ENCODE peak calls at places on chromosomes 12 and 14, in eight cellular contexts. K, O, G, V, F, R, Q and C are unnamed samples.

GRCh38 chr12:57707250-57707649 is 13.3 kb downstream of the OS9 start:
- DNase-seq in K (no peak), O (no peak), G (no peak), V (no peak), F (no peak), R (no peak), Q (no peak), C (no peak)

GRCh38 chr14:80787876-80788275 is 153.7 kb downstream of the CEP128 start:
- DNase-seq in K (no peak), O (no peak), G (no peak), V (no peak), F (no peak), R (no peak), Q (no peak), C (no peak)

GRCh38 chr12:109710747-109711595 is 2.7 kb upstream of the FAM222A start:
- DNase-seq in K (no peak), O (no peak), G (no peak), V (peak; percentile 74), F (no peak), R (no peak), Q (no peak), C (no peak)

GRCh38 chr12:4562034-4562657 is at the start of gene DYRK4:
- DNase-seq in K (peak; percentile 80), O (no peak), G (no peak), V (peak; percentile 65), F (peak; percentile 86), R (no peak), Q (peak; percentile 86), C (no peak)

GRCh38 chr12:46963977-46964376 is 115.4 kb upstream of the PCED1B start:
- DNase-seq in K (no peak), O (no peak), G (no peak), V (no peak), F (no peak), R (no peak), Q (no peak), C (no peak)

GRCh38 chr14:38205949-38206665 is 1.6 kb upstream of the SSTR1 start:
- DNase-seq in K (no peak), O (no peak), G (no peak), V (no peak), F (no peak), R (no peak), Q (no peak), C (no peak)

GRCh38 chr12:2673966-2674810 is 120.6 kb upstream of the FKBP4 start:
- DNase-seq in K (peak; percentile 38), O (peak; percentile 37), G (no peak), V (no peak), F (no peak), R (no peak), Q (no peak), C (peak; percentile 37)

GRCh38 chr12:65756956-65757511 is 67.2 kb upstream of the HMGA2 start:
- DNase-seq in K (no peak), O (no peak), G (no peak), V (no peak), F (no peak), R (no peak), Q (no peak), C (no peak)

GRCh38 chr14:105089746-105090492 is 24.7 kb upstream of the GPR132 start:
- DNase-seq in K (no peak), O (no peak), G (no peak), V (no peak), F (peak; percentile 57), R (no peak), Q (no peak), C (no peak)

GRCh38 chr12:9751204-9752144 is 9.2 kb downstream of the CD69 start:
- DNase-seq in K (no peak), O (peak; percentile 62), G (no peak), V (no peak), F (no peak), R (peak; percentile 60), Q (no peak), C (peak; percentile 71)

GRCh38 chr14:99524804-99525698 is 43.8 kb downstream of the CCNK start:
- DNase-seq in K (no peak), O (no peak), G (peak; percentile 32), V (peak; percentile 16), F (peak; percentile 46), R (no peak), Q (no peak), C (no peak)

GRCh38 chr14:55138091-55138490 is 9.0 kb downstream of the LGALS3 start:
- DNase-seq in K (peak; percentile 27), O (no peak), G (no peak), V (no peak), F (no peak), R (no peak), Q (no peak), C (peak; percentile 5)

GRCh38 chr12:63889721-63890509 is 45.4 kb downstream of the SRGAP1 start:
- DNase-seq in K (no peak), O (no peak), G (no peak), V (peak; percentile 64), F (no peak), R (no peak), Q (peak; percentile 48), C (no peak)

GRCh38 chr12:94832780-94833760 is 170.4 kb downstream of the NDUFA12 start:
- DNase-seq in K (no peak), O (no peak), G (no peak), V (no peak), F (no peak), R (no peak), Q (no peak), C (no peak)